ENCODE peak calls at places on chromosomes 7 and 10, in six cellular contexts. W is uterus, Z is GM23248, L is spleen, S is upper lobe of right lung, X is A549. E is an unnamed sample.
A peak's percentile ranks its signal among the peaks of the same experiment; 100 is the strongest.

GRCh38 chr10:46534828-46535524 is 21.5 kb downstream of the GPRIN2 start:
- DNase-seq in Z (peak; percentile 32), W (no peak), X (no peak), L (peak; percentile 69), S (peak; percentile 58), E (no peak)

GRCh38 chr10:29259498-29259897 is 29.4 kb upstream of the LYZL1 start:
- DNase-seq in Z (no peak), S (no peak), W (no peak), L (no peak), X (no peak), E (no peak)

GRCh38 chr7:96599288-96599936 is 110.2 kb downstream of the SEM1 start:
- DNase-seq in X (no peak), L (no peak), S (no peak), W (no peak), Z (no peak), E (no peak)

GRCh38 chr10:62744136-62744535 is 60.4 kb upstream of the ADO start:
- DNase-seq in X (no peak), Z (peak; percentile 78), L (no peak), W (no peak), S (peak; percentile 65), E (no peak)

GRCh38 chr7:149800169-149800555 is 26.8 kb upstream of the ZNF467 start:
- DNase-seq in Z (no peak), L (no peak), W (no peak), X (no peak), S (no peak), E (no peak)

GRCh38 chr10:100788027-100788900 is 42.9 kb downstream of the PAX2 start:
- DNase-seq in X (no peak), Z (no peak), S (peak; percentile 60), W (no peak), L (no peak), E (no peak)

GRCh38 chr10:101400529-101400928 is 46.6 kb downstream of the BTRC start:
- DNase-seq in S (no peak), Z (peak; percentile 13), L (no peak), W (no peak), X (peak; percentile 38), E (no peak)

GRCh38 chr10:31603245-31604087 is 284.4 kb downstream of the ZEB1 start:
- DNase-seq in L (peak; percentile 96), S (peak; percentile 98), X (peak; percentile 98), W (peak; percentile 99), Z (peak; percentile 98), E (no peak)

GRCh38 chr10:69588358-69588757 is 15.1 kb upstream of the NEUROG3 start:
- DNase-seq in S (no peak), W (no peak), Z (no peak), L (no peak), X (no peak), E (peak; percentile 41)

GRCh38 chr7:143205560-143206293 is 16.1 kb upstream of the TAS2R40 start:
- DNase-seq in L (no peak), Z (no peak), X (no peak), W (no peak), S (no peak), E (peak; percentile 58)

GRCh38 chr7:147161405-147161804 is 1044.8 kb downstream of the CNTNAP2 start:
- DNase-seq in X (no peak), W (no peak), Z (no peak), S (no peak), L (no peak), E (no peak)

GRCh38 chr10:97058521-97058920 is 127.2 kb downstream of the SLIT1 start:
- DNase-seq in S (peak; percentile 52), L (peak; percentile 9), W (no peak), X (no peak), Z (no peak), E (no peak)

GRCh38 chr10:6418167-6418566 is 161.9 kb downstream of the PRKCQ start:
- DNase-seq in X (no peak), S (no peak), Z (no peak), L (no peak), W (no peak), E (no peak)

GRCh38 chr7:142891490-142892082 is 6.0 kb upstream of the TRPV6 start:
- DNase-seq in Z (no peak), X (no peak), S (no peak), W (no peak), L (peak; percentile 15), E (no peak)

GRCh38 chr10:6721480-6721879 is 141.4 kb upstream of the PRKCQ start:
- DNase-seq in W (peak; percentile 66), L (no peak), Z (peak; percentile 98), X (peak; percentile 69), S (no peak), E (no peak)

GRCh38 chr7:223118-223800 is 30.9 kb downstream of the FAM20C start:
- DNase-seq in S (no peak), X (no peak), W (no peak), L (no peak), Z (no peak), E (no peak)

GRCh38 chr10:26269754-26270153 is 53.2 kb downstream of the GAD2 start:
- DNase-seq in W (no peak), L (no peak), X (peak; percentile 43), Z (peak; percentile 47), S (no peak), E (peak; percentile 74)

GRCh38 chr10:31620236-31621151 is 301.5 kb downstream of the ZEB1 start:
- DNase-seq in L (peak; percentile 72), Z (peak; percentile 72), X (peak; percentile 43), S (no peak), W (peak; percentile 85), E (peak; percentile 52)

GRCh38 chr7:4817178-4817905 is 41.9 kb downstream of the AP5Z1 start:
- DNase-seq in W (no peak), L (no peak), Z (peak; percentile 19), S (no peak), X (no peak), E (no peak)

DNA sequence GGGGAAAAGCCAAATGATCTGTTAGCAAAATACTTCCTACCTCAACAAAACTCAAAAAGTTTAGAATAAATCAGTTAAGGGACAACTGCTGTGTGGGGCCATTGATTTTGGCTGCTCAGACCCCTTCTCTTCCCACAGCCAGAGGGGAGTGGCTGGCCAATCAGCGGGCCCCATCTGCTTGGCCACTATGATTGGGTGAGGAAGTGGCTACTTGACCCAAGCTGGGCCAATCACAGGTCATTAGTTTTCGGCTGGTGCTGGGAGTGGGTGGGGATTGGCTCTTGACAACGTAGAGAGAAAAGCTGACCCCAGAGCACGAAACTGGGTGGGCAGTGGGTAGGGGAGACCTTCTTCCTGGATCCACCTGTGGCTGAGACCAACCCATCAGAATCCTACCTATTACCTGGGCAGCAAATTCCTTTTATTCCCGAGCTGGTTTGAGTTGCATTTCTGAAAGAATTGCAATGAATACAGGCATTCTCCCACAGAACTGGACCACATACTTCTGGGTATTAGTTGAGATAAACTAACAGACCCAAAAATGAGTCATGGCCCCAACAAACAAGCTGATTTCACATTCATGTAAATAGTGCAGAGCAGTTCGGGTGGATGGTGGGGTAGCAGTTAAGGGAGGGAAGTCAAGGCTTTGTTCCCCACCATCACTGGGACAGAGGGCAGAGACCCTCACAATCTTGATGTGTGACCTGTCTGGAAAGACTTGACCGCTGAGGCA is 35.6 kb upstream of the HMX3 start:
- DNase-seq in L (no peak), W (no peak), X (peak; percentile 17), Z (peak; percentile 4), S (no peak), E (peak; percentile 69)
- H3K9me3 ChIP-seq in L (no peaks in the 10 kb centered on the region), W (no peaks in the 10 kb centered on the region), X (no peaks in the 10 kb centered on the region), Z (no peaks in the 10 kb centered on the region), S (no peaks in the 10 kb centered on the region), E (no peaks in the 10 kb centered on the region)

GRCh38 chr10:122140941-122141623 is 130.0 kb upstream of the BTBD16 start:
- DNase-seq in L (no peak), S (peak; percentile 88), W (peak; percentile 94), X (peak; percentile 92), Z (peak; percentile 97), E (no peak)
- H3K4me1 ChIP-seq in L (peaks cover 29% of the 10 kb centered on the region), S (peaks cover 45% of the 10 kb centered on the region), W (peaks cover 35% of the 10 kb centered on the region), X (peaks cover 70% of the 10 kb centered on the region), Z (peaks cover 28% of the 10 kb centered on the region), E (no peaks in the 10 kb centered on the region)

DNA sequence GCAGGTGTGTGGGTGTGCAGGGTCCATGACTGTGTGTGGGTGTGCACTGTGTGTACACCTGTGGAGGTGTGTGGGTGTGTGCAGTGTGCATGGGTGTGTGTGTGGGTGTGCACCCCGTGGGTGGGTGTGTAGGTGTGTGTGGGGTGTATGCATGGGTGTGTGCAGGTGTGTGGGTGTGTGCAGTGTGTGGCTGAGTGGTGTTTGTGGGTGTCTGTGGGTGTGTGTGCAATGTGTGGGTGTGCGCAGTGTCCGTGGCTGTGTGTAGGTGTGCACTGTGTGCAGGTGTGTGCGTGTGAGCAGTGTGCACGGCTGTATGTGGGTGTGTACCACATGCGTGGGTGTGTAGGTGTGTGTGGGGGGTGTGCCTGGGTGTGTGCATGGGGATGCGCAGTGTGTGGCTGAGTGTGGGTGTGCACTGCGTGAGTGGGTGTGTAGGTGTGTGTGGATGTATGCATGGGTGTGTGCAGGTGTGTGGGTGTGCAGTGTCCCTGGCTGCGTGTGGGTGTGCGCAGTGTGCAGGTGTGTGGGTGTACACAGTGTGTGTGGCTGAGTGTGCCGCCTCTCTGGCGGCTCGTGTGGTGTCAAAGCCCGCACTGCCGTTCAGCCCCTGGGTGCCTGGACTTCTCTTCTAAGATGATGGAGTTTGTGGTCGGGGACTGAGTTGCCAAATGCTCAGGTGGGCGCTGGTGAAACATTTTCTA is 208.3 kb downstream of the DNAJB6 start:
- DNase-seq in W (no peak), X (no peak), L (peak; percentile 48), Z (no peak), S (peak; percentile 42), E (no peak)
- H3K9me3 ChIP-seq in W (no peaks in the 10 kb centered on the region), X (no peaks in the 10 kb centered on the region), L (no peaks in the 10 kb centered on the region), Z (no peaks in the 10 kb centered on the region), S (no peaks in the 10 kb centered on the region), E (no peaks in the 10 kb centered on the region)

DNA sequence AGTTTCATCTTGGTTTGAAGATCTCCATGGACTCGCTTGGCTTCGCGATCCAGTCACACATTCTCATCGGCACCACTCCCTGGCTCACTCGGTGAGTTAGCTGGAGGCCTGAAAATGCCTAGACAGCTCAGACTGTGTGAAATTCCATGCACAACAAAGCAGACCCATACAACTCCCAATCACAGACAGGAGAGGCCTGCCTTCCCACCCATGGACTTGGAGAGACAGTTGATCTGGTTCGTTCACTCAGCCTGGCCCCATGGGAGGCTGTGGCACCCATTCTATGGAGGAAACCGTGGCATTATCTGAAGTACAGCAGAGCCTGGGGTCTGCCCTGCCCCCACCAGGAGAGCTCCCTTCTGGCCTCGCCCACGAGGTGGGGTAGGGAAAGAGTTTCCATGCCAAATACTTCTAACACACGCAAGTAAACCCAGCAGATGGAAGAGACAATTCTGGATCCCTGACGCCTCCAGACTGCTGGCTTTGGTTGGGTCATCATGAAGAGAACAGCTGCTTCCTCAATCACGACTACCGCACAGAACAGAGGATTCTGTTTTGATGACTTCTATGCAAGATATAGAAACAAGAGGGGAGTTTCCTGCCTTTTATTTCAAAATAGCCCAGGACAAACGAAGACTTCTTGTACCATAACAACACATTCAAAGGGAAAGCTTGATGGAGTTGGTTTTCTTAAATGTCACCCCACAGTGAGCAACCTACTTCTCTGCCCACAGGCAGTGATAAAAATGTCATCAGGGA is 15.9 kb downstream of the FAM53B start:
- DNase-seq in Z (peak; percentile 63), W (peak; percentile 18), S (peak; percentile 63), L (peak; percentile 79), X (no peak), E (no peak)
- H3K4me1 ChIP-seq in Z (peaks cover 19% of the 10 kb centered on the region), W (peaks cover 21% of the 10 kb centered on the region), S (peaks cover 58% of the 10 kb centered on the region), L (peaks cover 100% of the 10 kb centered on the region), X (no peaks in the 10 kb centered on the region), E (peaks cover 93% of the 10 kb centered on the region)

E was measured in Karpas-422.